ENCODE peak calls at places on chromosomes 3 and 15, in five cellular contexts. J is epithelial cell of proximal tubule, X is SK-MEL-5, T is head of caudate nucleus, H is stomach. B is an unnamed sample.

GRCh38 chr3:194908972-194909371 is 223.3 kb downstream of the FAM43A start:
- DNase-seq in J (no peak), X (no peak), T (no peak), H (no peak), B (no peak)

GRCh38 chr3:34323517-34323916 is 525.1 kb downstream of the PDCD6IP start:
- DNase-seq in J (no peak), X (no peak), T (no peak), H (no peak), B (no peak)

GRCh38 chr3:16286672-16287604 is 21.9 kb downstream of the OXNAD1 start:
- DNase-seq in J (no peak), X (no peak), T (no peak), H (no peak), B (no peak)

GRCh38 chr15:98957655-98958054 is 49.9 kb downstream of the PGPEP1L start:
- DNase-seq in J (no peak), X (no peak), T (no peak), H (no peak), B (no peak)

GRCh38 chr3:87468938-87469337 is 192.6 kb upstream of the POU1F1 start:
- DNase-seq in J (no peak), X (no peak), T (no peak), H (no peak), B (no peak)

GRCh38 chr15:61030451-61030850 is 198.7 kb downstream of the RORA start:
- DNase-seq in J (no peak), X (no peak), T (no peak), H (no peak), B (no peak)

GRCh38 chr15:74643368-74644204 is 27.9 kb downstream of the CLK3 start:
- DNase-seq in J (no peak), X (no peak), T (no peak), H (no peak), B (no peak)

GRCh38 chr3:193791041-193792032 is 198.3 kb downstream of the OPA1 start:
- DNase-seq in J (no peak), X (no peak), T (no peak), H (peak; percentile 60), B (no peak)

GRCh38 chr3:70360985-70361384 is 48.5 kb upstream of the MDFIC2 start:
- DNase-seq in J (peak; percentile 27), X (peak; percentile 25), T (no peak), H (no peak), B (no peak)

GRCh38 chr15:69390575-69390974 is 23.6 kb upstream of the KIF23 start:
- DNase-seq in J (peak; percentile 53), X (no peak), T (no peak), H (no peak), B (no peak)

GRCh38 chr15:78312956-78313355 is 13.5 kb upstream of the SKIC8 start:
- DNase-seq in J (no peak), X (no peak), T (no peak), H (no peak), B (no peak)

GRCh38 chr3:65678480-65678879 is 360.2 kb downstream of the MAGI1 start:
- DNase-seq in J (no peak), X (no peak), T (no peak), H (no peak), B (no peak)

GRCh38 chr3:48563382-48563918 is at the start of gene UCN2:
- DNase-seq in J (no peak), X (peak; percentile 55), T (no peak), H (no peak), B (no peak)

GRCh38 chr15:41971089-41971892 is 1.1 kb downstream of the EHD4 start:
- DNase-seq in J (no peak), X (peak; percentile 46), T (peak; percentile 29), H (peak; percentile 70), B (peak; percentile 49)

GRCh38 chr15:69573815-69574472 is 121.3 kb downstream of the RPLP1 start:
- DNase-seq in J (peak; percentile 60), X (no peak), T (peak; percentile 83), H (no peak), B (no peak)

GRCh38 chr3:52848617-52849016 is 13.8 kb upstream of the MUSTN1 start:
- DNase-seq in J (no peak), X (no peak), T (no peak), H (no peak), B (no peak)

GRCh38 chr3:120497813-120498212 is 47.0 kb upstream of the FSTL1 start:
- DNase-seq in J (no peak), X (no peak), T (no peak), H (no peak), B (no peak)

GRCh38 chr3:169041677-169042171 is 621.8 kb downstream of the MECOM start:
- DNase-seq in J (peak; percentile 73), X (peak; percentile 66), T (no peak), H (no peak), B (peak; percentile 33)

GRCh38 chr3:194757629-194758028 is 71.9 kb downstream of the FAM43A start:
- DNase-seq in J (no peak), X (no peak), T (peak; percentile 67), H (no peak), B (no peak)

B was measured in pulmonary artery endothelial cell.